ENCODE peak calls at places on chromosomes 3 and 15, in five cellular contexts. T is NCI-H1694 treated with DMSO at 0.1 percent for 48 hours; D is stimulated activated CD4-positive, alpha-beta T cell treated with anti-CD3 and anti-CD28 coated beads, Interleukin-15, amount 100 ng/mL, for 1 hour; L is Kasumi-1; Q is endothelial cell. Y is an unnamed sample.

GRCh38 chr15:37880009-37880834 is 54.2 kb upstream of the TMCO5A start:
- DNase-seq in L (peak), D (no peak), T (peak), Q (peak), Y (peak)

GRCh38 chr3:166860217-166860616 is 519.9 kb downstream of the ZBBX start:
- DNase-seq in D (no peak), L (no peak), Q (no peak), T (no peak), Y (no peak)

GRCh38 chr3:135911106-135911505 is 54.4 kb upstream of the PPP2R3A start:
- DNase-seq in D (no peak), T (no peak), L (no peak), Q (no peak), Y (no peak)

GRCh38 chr3:11391172-11391879 is 119.1 kb downstream of the ATG7 start:
- DNase-seq in Q (no peak), L (no peak), D (no peak), T (no peak), Y (no peak)

GRCh38 chr3:65291448-65292091 is 603.8 kb upstream of the ADAMTS9 start:
- DNase-seq in Q (no peak), T (no peak), L (no peak), D (no peak), Y (no peak)

GRCh38 chr15:93866441-93866840 is 364.9 kb upstream of the MCTP2 start:
- DNase-seq in L (no peak), Q (no peak), D (no peak), T (no peak), Y (no peak)

GRCh38 chr3:189563841-189564563 is 67.2 kb upstream of the TP63 start:
- DNase-seq in L (peak), D (no peak), T (no peak), Q (no peak), Y (no peak)

GRCh38 chr3:44342191-44342790 is 3.7 kb downstream of the TCAIM start:
- DNase-seq in T (no peak), Q (no peak), D (no peak), L (no peak), Y (no peak)

GRCh38 chr15:74222705-74223104 is 13.4 kb upstream of the CCDC33 start:
- DNase-seq in D (no peak), L (no peak), Q (no peak), T (no peak), Y (no peak)

Y was measured in adrenal gland.